ENCODE peak calls at places on chromosome 1, in six cellular contexts. N is choroid plexus epithelial cell, Q is sigmoid colon, O is astrocyte of the spinal cord, A is PC-9, L is tibial nerve. K is an unnamed sample.

GRCh38 chr1:17287377-17287776 is 20.6 kb upstream of the PADI4 start:
- DNase-seq in N (peak; percentile 75), Q (no peak), O (peak; percentile 72), A (peak; percentile 92), L (no peak), K (peak; percentile 83)

GRCh38 chr1:69121708-69122107 is 446.0 kb upstream of the LRRC7 start:
- DNase-seq in N (peak; percentile 68), Q (no peak), O (peak; percentile 25), A (peak; percentile 33), L (no peak), K (peak; percentile 69)

GRCh38 chr1:94538243-94538827 is 3.2 kb downstream of the F3 start:
- DNase-seq in N (peak; percentile 74), Q (no peak), O (peak; percentile 25), A (peak; percentile 43), L (no peak), K (no peak)

GRCh38 chr1:81920245-81920740 is 119.6 kb downstream of the ADGRL2 start:
- DNase-seq in N (peak; percentile 63), Q (no peak), O (peak; percentile 52), A (no peak), L (no peak), K (peak; percentile 62)

GRCh38 chr1:170707959-170708666 is 44.2 kb downstream of the PRRX1 start:
- DNase-seq in N (peak; percentile 90), Q (no peak), O (peak; percentile 98), A (peak; percentile 65), L (no peak), K (peak; percentile 100)

GRCh38 chr1:161285519-161285918 is 24.2 kb downstream of the MPZ start:
- DNase-seq in N (no peak), Q (no peak), O (no peak), A (no peak), L (no peak), K (no peak)

GRCh38 chr1:8094481-8095241 is 68.6 kb upstream of the ERRFI1 start:
- DNase-seq in N (peak; percentile 95), Q (no peak), O (peak; percentile 93), A (no peak), L (no peak), K (peak; percentile 96)

GRCh38 chr1:172351347-172351746 is 69.1 kb upstream of the C1orf105 start:
- DNase-seq in N (peak; percentile 85), Q (no peak), O (peak; percentile 61), A (no peak), L (no peak), K (peak; percentile 42)

GRCh38 chr1:59543211-59543668 is 246.3 kb downstream of the FGGY start:
- DNase-seq in N (no peak), Q (no peak), O (no peak), A (no peak), L (no peak), K (no peak)

GRCh38 chr1:174072546-174072945 is 50.4 kb upstream of the RC3H1 start:
- DNase-seq in N (peak; percentile 14), Q (no peak), O (no peak), A (no peak), L (no peak), K (no peak)

GRCh38 chr1:174075245-174075692 is 53.1 kb upstream of the RC3H1 start:
- DNase-seq in N (peak; percentile 16), Q (no peak), O (no peak), A (no peak), L (no peak), K (no peak)

GRCh38 chr1:174077755-174078490 is 55.8 kb upstream of the RC3H1 start:
- DNase-seq in N (peak; percentile 9), Q (no peak), O (peak; percentile 9), A (no peak), L (no peak), K (no peak)

GRCh38 chr1:174070614-174071013 is 48.5 kb upstream of the RC3H1 start:
- DNase-seq in N (no peak), Q (no peak), O (no peak), A (no peak), L (no peak), K (no peak)

GRCh38 chr1:174074757-174075156 is 52.6 kb upstream of the RC3H1 start:
- DNase-seq in N (peak; percentile 66), Q (no peak), O (peak; percentile 39), A (peak; percentile 38), L (no peak), K (peak; percentile 60)
- TF ChIP-seq CTCF in N (peak; percentile 50), Q (no peak), O (peak; percentile 41), A (peak; percentile 73), L (peak; percentile 16), K (peak; percentile 46)

DNA sequence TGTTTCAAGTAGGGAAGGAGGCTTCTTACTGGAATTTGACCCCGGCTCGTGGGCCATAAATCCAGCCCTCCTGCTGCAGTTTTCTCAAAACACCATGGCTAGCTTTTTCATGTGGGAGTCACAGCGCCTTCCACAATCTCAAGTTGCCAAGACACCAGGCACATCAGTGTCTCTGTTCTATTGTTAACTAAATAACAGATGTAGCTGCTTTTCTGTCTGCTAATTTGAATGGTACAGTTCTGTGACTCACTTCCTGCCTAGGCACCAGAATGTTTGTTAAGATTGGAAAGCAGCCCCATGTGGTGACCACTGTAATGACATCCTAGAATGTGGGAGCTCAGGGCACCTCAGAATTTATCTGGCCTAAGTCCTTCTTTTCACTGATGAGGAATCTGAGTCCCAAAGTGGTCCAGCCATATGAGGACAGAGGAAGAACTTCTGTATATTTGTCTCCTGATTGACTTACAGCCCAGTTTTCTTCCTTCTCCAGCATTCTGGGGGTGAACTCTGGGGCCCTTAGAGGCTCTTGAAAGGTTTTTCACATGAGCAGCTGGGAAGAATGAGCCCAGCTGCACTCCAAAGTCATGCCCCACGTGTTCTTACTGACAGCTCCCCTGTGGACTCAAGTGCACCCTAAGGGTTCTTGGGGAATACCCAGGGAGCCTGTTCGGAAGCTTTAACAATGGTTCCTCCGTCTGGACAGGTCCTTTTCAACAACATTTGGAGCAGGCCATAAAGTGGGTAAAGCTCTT is 27.5 kb downstream of the TRIM45 start:
- DNase-seq in N (peak; percentile 90), Q (no peak), O (peak; percentile 94), A (peak; percentile 47), L (no peak), K (peak; percentile 70)
- TF ChIP-seq CTCF in N (peak; percentile 57), Q (no peak), O (peak; percentile 48), A (peak; percentile 65), L (no peak), K (peak; percentile 30)

GRCh38 chr1:70441392-70442035 is 30.4 kb downstream of the CTH start:
- DNase-seq in N (no peak), Q (no peak), O (no peak), A (no peak), L (no peak), K (no peak)

GRCh38 chr1:70438529-70438928 is 27.5 kb downstream of the CTH start:
- DNase-seq in N (no peak), Q (no peak), O (no peak), A (peak; percentile 5), L (no peak), K (peak; percentile 12)

GRCh38 chr1:70434253-70434859 is 23.3 kb downstream of the CTH start:
- DNase-seq in N (no peak), Q (no peak), O (no peak), A (no peak), L (no peak), K (no peak)

GRCh38 chr1:70440642-70441391 is 29.7 kb downstream of the CTH start:
- DNase-seq in N (no peak), Q (no peak), O (no peak), A (peak; percentile 17), L (no peak), K (no peak)

GRCh38 chr1:70436617-70437236 is 25.7 kb downstream of the CTH start:
- DNase-seq in N (peak; percentile 70), Q (no peak), O (peak; percentile 35), A (peak; percentile 28), L (no peak), K (peak; percentile 70)
- TF ChIP-seq CTCF in N (peak; percentile 68), Q (peak; percentile 39), O (peak; percentile 42), A (no peak), L (no peak), K (peak; percentile 70)

GRCh38 chr1:156961709-156962108 is 41.3 kb downstream of the LRRC71 start:
- DNase-seq in N (no peak), Q (no peak), O (no peak), A (no peak), L (no peak), K (no peak)
- TF ChIP-seq CTCF in N (peak; percentile 29), Q (no peak), O (peak; percentile 25), A (peak; percentile 53), L (no peak), K (peak; percentile 13)

GRCh38 chr1:213669964-213670691 is 317.6 kb upstream of the PROX1 start:
- DNase-seq in N (no peak), Q (no peak), O (no peak), A (no peak), L (no peak), K (no peak)
- TF ChIP-seq CTCF in N (no peak), Q (no peak), O (no peak), A (no peak), L (no peak), K (no peak)